ENCODE peak calls at places on chromosomes 13 and 19, in six cellular contexts. W is NCI-H146, F is caudate nucleus, I is dermis microvascular lymphatic vessel endothelial cell, N is WERI-Rb-1, X is body of pancreas. E is an unnamed sample.

GRCh38 chr13:78604782-78605611 is 1.6 kb upstream of the POU4F1 start:
- DNase-seq in X (no peak), F (no peak), W (peak), N (no peak), I (no peak), E (no peak)

GRCh38 chr13:91278888-91279287 is 68.6 kb upstream of the MIR17HG start:
- DNase-seq in I (no peak), W (no peak), X (no peak), N (no peak), F (no peak), E (no peak)

GRCh38 chr13:113853518-113854237 is 10.2 kb downstream of the GAS6 start:
- DNase-seq in F (no peak), N (no peak), W (no peak), I (no peak), X (peak), E (no peak)

GRCh38 chr19:13621413-13621812 is 115.1 kb upstream of the CACNA1A start:
- DNase-seq in X (no peak), F (no peak), W (no peak), I (peak), N (no peak), E (peak)

GRCh38 chr13:21800847-21801616 is 130.2 kb downstream of the FGF9 start:
- DNase-seq in X (no peak), W (no peak), I (no peak), N (no peak), F (no peak), E (no peak)

GRCh38 chr13:49346460-49346859 is 97.4 kb downstream of the CAB39L start:
- DNase-seq in N (no peak), I (no peak), F (no peak), W (no peak), X (no peak), E (no peak)

GRCh38 chr19:17560205-17560595 is 4.8 kb downstream of the COLGALT1 start:
- DNase-seq in F (no peak), W (no peak), I (peak), X (no peak), N (no peak), E (no peak)

GRCh38 chr13:32036762-32037161 is 5.2 kb downstream of the FRY start:
- DNase-seq in F (no peak), X (no peak), N (no peak), W (peak), I (no peak), E (no peak)

GRCh38 chr13:23984541-23984940 is 87.2 kb upstream of the C1QTNF9B start:
- DNase-seq in F (no peak), X (peak), W (no peak), N (no peak), I (no peak), E (no peak)

GRCh38 chr13:103517066-103517767 is 451.0 kb upstream of the SLC10A2 start:
- DNase-seq in X (no peak), I (no peak), F (no peak), N (no peak), W (peak), E (no peak)

GRCh38 chr19:4035582-4035981 is 28.0 kb downstream of the PIAS4 start:
- DNase-seq in X (no peak), F (no peak), W (no peak), I (no peak), N (no peak), E (no peak)

GRCh38 chr13:65378484-65378883 is 1851.7 kb downstream of the PCDH9 start:
- DNase-seq in F (no peak), W (no peak), N (no peak), I (no peak), X (no peak), E (no peak)

GRCh38 chr13:48573213-48573612 is 40.3 kb upstream of the RCBTB2 start:
- DNase-seq in I (peak), N (no peak), F (no peak), W (no peak), X (no peak), E (no peak)

GRCh38 chr13:46126552-46127171 is 21.8 kb upstream of the CPB2 start:
- DNase-seq in W (peak), F (peak), X (peak), N (peak), I (peak), E (peak)

GRCh38 chr19:42052241-42052863 is 17.7 kb downstream of the GRIK5 start:
- DNase-seq in X (no peak), I (no peak), W (no peak), F (no peak), N (peak), E (no peak)

GRCh38 chr19:49338023-49338677 is 2.9 kb downstream of the CD37 start:
- DNase-seq in W (no peak), F (no peak), N (no peak), X (peak), I (no peak), E (no peak)

GRCh38 chr13:59584101-59584500 is 579.6 kb downstream of the DIAPH3 start:
- DNase-seq in N (no peak), X (no peak), I (no peak), F (no peak), W (no peak), E (no peak)

GRCh38 chr13:23007430-23007829 is 173.3 kb upstream of the SGCG start:
- DNase-seq in X (no peak), I (no peak), F (no peak), W (no peak), N (no peak), E (no peak)

GRCh38 chr19:7386308-7386707 is 37.6 kb downstream of the ARHGEF18 start:
- DNase-seq in I (no peak), X (no peak), F (no peak), N (peak), W (no peak), E (no peak)

GRCh38 chr19:31255174-31255862 is 93.9 kb downstream of the TSHZ3 start:
- DNase-seq in N (no peak), W (no peak), F (no peak), I (no peak), X (no peak), E (no peak)

GRCh38 chr13:92829930-92830329 is 396.7 kb upstream of the GPC6 start:
- DNase-seq in F (no peak), W (no peak), I (no peak), N (no peak), X (no peak), E (no peak)

GRCh38 chr19:13063461-13064091 is 39.1 kb downstream of the LYL1 start:
- DNase-seq in I (no peak), W (no peak), N (no peak), F (no peak), X (no peak), E (no peak)

GRCh38 chr19:29630661-29631060 is 24.6 kb downstream of the POP4 start:
- DNase-seq in N (no peak), F (no peak), W (no peak), X (no peak), I (no peak), E (no peak)

GRCh38 chr19:54319049-54319448 is 6.1 kb upstream of the LILRA5 start:
- DNase-seq in W (no peak), I (no peak), X (no peak), N (no peak), F (no peak), E (no peak)

GRCh38 chr13:50344717-50345116 is 329.5 kb downstream of the KCNRG start:
- DNase-seq in W (no peak), F (no peak), N (no peak), I (no peak), X (no peak), E (no peak)

GRCh38 chr13:77338961-77339401 is 12.1 kb upstream of the MYCBP2 start:
- DNase-seq in N (no peak), I (no peak), W (no peak), X (no peak), F (no peak), E (no peak)

GRCh38 chr19:31350033-31350692 is 927 bp upstream of the TSHZ3 start:
- DNase-seq in N (peak), W (no peak), I (no peak), F (no peak), X (no peak), E (no peak)

GRCh38 chr13:95926231-95926630 is 127.0 kb downstream of the UGGT2 start:
- DNase-seq in N (no peak), I (no peak), X (no peak), W (no peak), F (no peak), E (no peak)

E was measured in activated naive CD8-positive, alpha-beta T cell treated with anti-CD3 and anti-CD28 coated beads for 36 hours.